ENCODE peak calls at places on chromosomes 3 and 15, in eight cellular contexts. One of them, this sample, is unnamed.

GRCh38 chr15:68986292-68986691 is 28.2 kb upstream of the NOX5 start:
- DNase-seq in ovary: no peak
- DNase-seq in esophagus muscularis mucosa: no peak
- DNase-seq in sigmoid colon: no peak
- DNase-seq in stomach: no peak
- DNase-seq in A549: no peak
- DNase-seq in K562: no peak
- DNase-seq in H1: no peak
- DNase-seq in this sample: no peak

GRCh38 chr3:185758912-185759311 is 65.9 kb downstream of the IGF2BP2 start:
- DNase-seq in sigmoid colon: no peak
- DNase-seq in K562: no peak
- DNase-seq in stomach: no peak
- DNase-seq in esophagus muscularis mucosa: no peak
- DNase-seq in A549: no peak
- DNase-seq in H1: no peak
- DNase-seq in ovary: no peak
- DNase-seq in this sample: no peak

GRCh38 chr15:50261979-50262378 is 3.5 kb downstream of the HDC start:
- DNase-seq in A549: no peak
- DNase-seq in stomach: no peak
- DNase-seq in ovary: no peak
- DNase-seq in H1: no peak
- DNase-seq in K562: peak; percentile 42
- DNase-seq in sigmoid colon: no peak
- DNase-seq in esophagus muscularis mucosa: peak; percentile 47
- DNase-seq in this sample: no peak

GRCh38 chr15:67033521-67033920 is 31.9 kb upstream of the SMAD3 start:
- DNase-seq in sigmoid colon: no peak
- DNase-seq in ovary: no peak
- DNase-seq in K562: no peak
- DNase-seq in esophagus muscularis mucosa: no peak
- DNase-seq in H1: peak; percentile 59
- DNase-seq in A549: no peak
- DNase-seq in stomach: no peak
- DNase-seq in this sample: peak; percentile 42

GRCh38 chr15:80123034-80123433 is 29.8 kb upstream of the FAH start:
- DNase-seq in H1: no peak
- DNase-seq in A549: no peak
- DNase-seq in stomach: no peak
- DNase-seq in sigmoid colon: no peak
- DNase-seq in ovary: no peak
- DNase-seq in K562: no peak
- DNase-seq in esophagus muscularis mucosa: no peak
- DNase-seq in this sample: no peak

GRCh38 chr3:177146646-177147045 is 50.6 kb downstream of the TBL1XR1 start:
- DNase-seq in stomach: no peak
- DNase-seq in A549: no peak
- DNase-seq in H1: no peak
- DNase-seq in esophagus muscularis mucosa: no peak
- DNase-seq in K562: no peak
- DNase-seq in sigmoid colon: no peak
- DNase-seq in ovary: no peak
- DNase-seq in this sample: no peak

GRCh38 chr15:65416845-65417416 is 5.8 kb downstream of the IGDCC4 start:
- DNase-seq in stomach: no peak
- DNase-seq in sigmoid colon: peak; percentile 71
- DNase-seq in A549: no peak
- DNase-seq in K562: no peak
- DNase-seq in H1: peak; percentile 88
- DNase-seq in esophagus muscularis mucosa: no peak
- DNase-seq in ovary: peak; percentile 74
- DNase-seq in this sample: no peak

GRCh38 chr3:164791263-164791662 is 287.0 kb downstream of the SI start:
- DNase-seq in A549: no peak
- DNase-seq in sigmoid colon: no peak
- DNase-seq in stomach: no peak
- DNase-seq in K562: no peak
- DNase-seq in ovary: no peak
- DNase-seq in H1: no peak
- DNase-seq in esophagus muscularis mucosa: no peak
- DNase-seq in this sample: no peak

GRCh38 chr3:30357897-30358296 is 248.5 kb upstream of the TGFBR2 start:
- DNase-seq in stomach: no peak
- DNase-seq in K562: no peak
- DNase-seq in sigmoid colon: no peak
- DNase-seq in A549: peak; percentile 33
- DNase-seq in ovary: no peak
- DNase-seq in H1: no peak
- DNase-seq in esophagus muscularis mucosa: no peak
- DNase-seq in this sample: no peak

GRCh38 chr15:28107894-28108255 is 8.8 kb upstream of the OCA2 start:
- DNase-seq in sigmoid colon: no peak
- DNase-seq in ovary: no peak
- DNase-seq in H1: no peak
- DNase-seq in stomach: no peak
- DNase-seq in K562: no peak
- DNase-seq in A549: no peak
- DNase-seq in esophagus muscularis mucosa: no peak
- DNase-seq in this sample: no peak

GRCh38 chr15:40146037-40146436 is 14.8 kb upstream of the BUB1B start:
- DNase-seq in A549: no peak
- DNase-seq in sigmoid colon: no peak
- DNase-seq in H1: peak; percentile 16
- DNase-seq in esophagus muscularis mucosa: no peak
- DNase-seq in ovary: no peak
- DNase-seq in K562: no peak
- DNase-seq in stomach: no peak
- DNase-seq in this sample: no peak

GRCh38 chr3:46895761-46896160 is 18.2 kb downstream of the PTH1R start:
- DNase-seq in esophagus muscularis mucosa: no peak
- DNase-seq in ovary: no peak
- DNase-seq in K562: no peak
- DNase-seq in A549: no peak
- DNase-seq in sigmoid colon: no peak
- DNase-seq in H1: no peak
- DNase-seq in stomach: no peak
- DNase-seq in this sample: no peak

GRCh38 chr15:91469627-91470567 is 369.8 kb downstream of the SV2B start:
- DNase-seq in H1: no peak
- DNase-seq in ovary: no peak
- DNase-seq in sigmoid colon: no peak
- DNase-seq in A549: no peak
- DNase-seq in stomach: peak; percentile 29
- DNase-seq in esophagus muscularis mucosa: no peak
- DNase-seq in K562: peak; percentile 35
- DNase-seq in this sample: peak; percentile 19

GRCh38 chr3:23113455-23114171 is 89.5 kb upstream of the UBE2E2 start:
- DNase-seq in stomach: no peak
- DNase-seq in sigmoid colon: peak; percentile 70
- DNase-seq in esophagus muscularis mucosa: no peak
- DNase-seq in ovary: no peak
- DNase-seq in H1: no peak
- DNase-seq in K562: no peak
- DNase-seq in A549: no peak
- DNase-seq in this sample: no peak

GRCh38 chr3:172319653-172320052 is 128.6 kb downstream of the GHSR start:
- DNase-seq in H1: no peak
- DNase-seq in ovary: no peak
- DNase-seq in A549: no peak
- DNase-seq in K562: no peak
- DNase-seq in stomach: no peak
- DNase-seq in sigmoid colon: no peak
- DNase-seq in esophagus muscularis mucosa: no peak
- DNase-seq in this sample: no peak

GRCh38 chr15:83282141-83282540 is 2.3 kb downstream of the BNC1 start:
- DNase-seq in K562: no peak
- DNase-seq in A549: no peak
- DNase-seq in sigmoid colon: no peak
- DNase-seq in H1: no peak
- DNase-seq in esophagus muscularis mucosa: no peak
- DNase-seq in ovary: no peak
- DNase-seq in stomach: no peak
- DNase-seq in this sample: no peak

GRCh38 chr15:83284563-83285283 is at the start of gene BNC1:
- DNase-seq in A549: no peak
- DNase-seq in ovary: peak; percentile 9
- DNase-seq in K562: no peak
- DNase-seq in esophagus muscularis mucosa: peak; percentile 26
- DNase-seq in sigmoid colon: no peak
- DNase-seq in stomach: no peak
- DNase-seq in H1: peak; percentile 62
- DNase-seq in this sample: no peak

GRCh38 chr15:83285284-83285978 is 967 bp upstream of the BNC1 start:
- DNase-seq in A549: no peak
- DNase-seq in ovary: no peak
- DNase-seq in H1: peak; percentile 51
- DNase-seq in stomach: no peak
- DNase-seq in esophagus muscularis mucosa: peak; percentile 70
- DNase-seq in sigmoid colon: no peak
- DNase-seq in K562: no peak
- DNase-seq in this sample: no peak

GRCh38 chr15:83282859-83283812 is 1.3 kb downstream of the BNC1 start:
- DNase-seq in K562: no peak
- DNase-seq in H1: peak; percentile 73
- DNase-seq in A549: no peak
- DNase-seq in stomach: no peak
- DNase-seq in ovary: peak; percentile 12
- DNase-seq in sigmoid colon: no peak
- DNase-seq in esophagus muscularis mucosa: peak; percentile 78
- DNase-seq in this sample: no peak

DNA sequence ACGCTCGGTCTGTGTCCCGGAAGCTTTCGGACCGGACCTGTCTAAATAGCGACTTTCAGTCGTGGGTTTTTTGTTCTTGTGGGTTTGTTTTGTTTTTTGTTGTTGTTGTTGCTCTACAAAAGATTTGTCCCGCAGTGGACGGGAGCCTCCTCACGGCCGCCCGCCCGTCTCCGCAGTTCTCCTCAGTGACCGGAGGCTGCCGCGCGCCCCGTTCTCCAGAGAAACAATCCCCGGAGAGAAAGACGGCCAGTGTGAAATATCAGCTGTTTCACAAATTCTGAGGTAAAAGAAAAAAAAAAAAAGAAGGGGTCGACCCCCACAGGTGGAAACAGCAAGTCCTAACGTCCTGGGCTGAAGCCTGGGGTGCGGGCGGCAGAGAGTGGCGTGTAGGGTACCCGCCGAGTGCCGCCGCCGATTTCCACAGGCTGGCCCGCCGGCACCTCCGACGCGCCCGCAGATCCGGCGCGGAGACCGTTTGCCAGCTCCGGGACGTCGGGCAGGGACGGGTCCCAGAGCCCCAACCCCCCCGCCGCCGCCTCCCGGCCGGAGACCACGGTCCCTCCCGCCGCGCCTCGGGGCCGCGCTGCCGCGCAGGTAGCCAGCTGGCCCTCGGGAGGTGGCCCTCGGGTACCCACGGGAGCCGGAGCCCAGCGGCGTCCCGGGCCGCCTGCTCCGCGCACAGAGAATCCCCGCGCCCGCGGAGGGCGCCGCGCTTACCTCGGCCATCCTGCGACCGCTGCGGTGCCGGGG is 476 bp downstream of the BNC1 start:
- DNase-seq in K562: no peak
- DNase-seq in ovary: peak; percentile 8
- DNase-seq in A549: no peak
- DNase-seq in esophagus muscularis mucosa: peak; percentile 77
- DNase-seq in H1: peak; percentile 55
- DNase-seq in stomach: no peak
- DNase-seq in sigmoid colon: no peak
- DNase-seq in this sample: no peak
- H3K4me3 ChIP-seq in K562: no peak overlapping the region
- H3K4me3 ChIP-seq in ovary: no peak overlapping the region
- H3K4me3 ChIP-seq in A549: peak overlapping the region; percentile 40
- H3K4me3 ChIP-seq in esophagus muscularis mucosa: peak overlapping the region; percentile 50
- H3K4me3 ChIP-seq in H1: peak overlapping the region; percentile 70
- H3K4me3 ChIP-seq in stomach: peak overlapping the region; percentile 44
- H3K4me3 ChIP-seq in sigmoid colon: peak overlapping the region; percentile 50
- H3K4me3 ChIP-seq in this sample: no peak overlapping the region

GRCh38 chr15:93703092-93703785 is 528.1 kb upstream of the MCTP2 start:
- DNase-seq in sigmoid colon: no peak
- DNase-seq in esophagus muscularis mucosa: no peak
- DNase-seq in A549: no peak
- DNase-seq in H1: no peak
- DNase-seq in K562: no peak
- DNase-seq in stomach: no peak
- DNase-seq in ovary: no peak
- DNase-seq in this sample: no peak

GRCh38 chr15:93708721-93709120 is 522.6 kb upstream of the MCTP2 start:
- DNase-seq in A549: no peak
- DNase-seq in stomach: no peak
- DNase-seq in K562: no peak
- DNase-seq in sigmoid colon: no peak
- DNase-seq in ovary: no peak
- DNase-seq in esophagus muscularis mucosa: no peak
- DNase-seq in H1: no peak
- DNase-seq in this sample: no peak

GRCh38 chr15:93706476-93706875 is 524.9 kb upstream of the MCTP2 start:
- DNase-seq in stomach: no peak
- DNase-seq in ovary: no peak
- DNase-seq in A549: no peak
- DNase-seq in H1: no peak
- DNase-seq in K562: no peak
- DNase-seq in sigmoid colon: no peak
- DNase-seq in esophagus muscularis mucosa: no peak
- DNase-seq in this sample: no peak

GRCh38 chr15:93709708-93710107 is 521.7 kb upstream of the MCTP2 start:
- DNase-seq in K562: no peak
- DNase-seq in A549: no peak
- DNase-seq in esophagus muscularis mucosa: no peak
- DNase-seq in stomach: no peak
- DNase-seq in sigmoid colon: no peak
- DNase-seq in ovary: no peak
- DNase-seq in H1: no peak
- DNase-seq in this sample: no peak

GRCh38 chr15:93706881-93707280 is 524.5 kb upstream of the MCTP2 start:
- DNase-seq in K562: no peak
- DNase-seq in ovary: no peak
- DNase-seq in esophagus muscularis mucosa: no peak
- DNase-seq in H1: no peak
- DNase-seq in sigmoid colon: no peak
- DNase-seq in A549: no peak
- DNase-seq in stomach: no peak
- DNase-seq in this sample: no peak
- TF ChIP-seq EP300 in K562: no peak
- TF ChIP-seq EP300 in ovary: no peak
- TF ChIP-seq EP300 in esophagus muscularis mucosa: no peak
- TF ChIP-seq EP300 in H1: no peak
- TF ChIP-seq EP300 in sigmoid colon: no peak
- TF ChIP-seq EP300 in A549: no peak
- TF ChIP-seq EP300 in stomach: no peak
- TF ChIP-seq EP300 in this sample: no peak

GRCh38 chr15:63679588-63679987 is 82.4 kb downstream of the FBXL22 start:
- DNase-seq in K562: no peak
- DNase-seq in H1: no peak
- DNase-seq in esophagus muscularis mucosa: no peak
- DNase-seq in stomach: no peak
- DNase-seq in A549: no peak
- DNase-seq in sigmoid colon: no peak
- DNase-seq in ovary: no peak
- DNase-seq in this sample: no peak
- H3K4me3 ChIP-seq in K562: no peak overlapping the region
- H3K4me3 ChIP-seq in H1: no peak overlapping the region
- H3K4me3 ChIP-seq in esophagus muscularis mucosa: no peak overlapping the region
- H3K4me3 ChIP-seq in stomach: no peak overlapping the region
- H3K4me3 ChIP-seq in A549: no peak overlapping the region
- H3K4me3 ChIP-seq in sigmoid colon: no peak overlapping the region
- H3K4me3 ChIP-seq in ovary: no peak overlapping the region
- H3K4me3 ChIP-seq in this sample: no peak overlapping the region

GRCh38 chr3:113776564-113776963 is 29.7 kb downstream of the ATP6V1A start:
- DNase-seq in sigmoid colon: no peak
- DNase-seq in ovary: no peak
- DNase-seq in K562: no peak
- DNase-seq in H1: no peak
- DNase-seq in esophagus muscularis mucosa: no peak
- DNase-seq in A549: no peak
- DNase-seq in stomach: no peak
- DNase-seq in this sample: no peak
- TF ChIP-seq EP300 in sigmoid colon: no peak
- TF ChIP-seq EP300 in ovary: no peak
- TF ChIP-seq EP300 in K562: no peak
- TF ChIP-seq EP300 in H1: no peak
- TF ChIP-seq EP300 in esophagus muscularis mucosa: no peak
- TF ChIP-seq EP300 in A549: no peak
- TF ChIP-seq EP300 in stomach: no peak
- TF ChIP-seq EP300 in this sample: no peak